ENCODE peak calls at places on chromosomes 7 and 10, in four cellular contexts. L is GM12891, E is K562, A is GM12878. C is an unnamed sample.

GRCh38 chr10:89301721-89302445 is at the start of gene IFIT2:
- DNase-seq in E (peak; percentile 8), A (peak; percentile 66), L (no peak), C (peak; percentile 56)

GRCh38 chr7:44147026-44147881 is 6.1 kb upstream of the MYL7 start:
- DNase-seq in A (no peak), L (no peak), E (peak; percentile 91), C (no peak)

GRCh38 chr7:157096286-157097055 is 42.3 kb upstream of the UBE3C start:
- DNase-seq in L (no peak), E (no peak), A (no peak), C (no peak)

GRCh38 chr10:113457408-113457807 is 95.4 kb upstream of the HABP2 start:
- DNase-seq in L (no peak), E (no peak), A (no peak), C (no peak)

GRCh38 chr7:28419717-28420116 is 7.4 kb downstream of the CREB5 start:
- DNase-seq in A (no peak), E (no peak), L (no peak), C (no peak)

GRCh38 chr10:132163278-132163765 is 23.4 kb upstream of the DPYSL4 start:
- DNase-seq in A (no peak), E (peak; percentile 84), L (peak; percentile 75), C (no peak)

GRCh38 chr10:92727550-92727949 is 37.8 kb downstream of the HHEX start:
- DNase-seq in E (no peak), L (no peak), A (no peak), C (no peak)

GRCh38 chr10:98314577-98315284 is 46.7 kb upstream of the LOXL4 start:
- DNase-seq in L (no peak), E (no peak), A (no peak), C (peak; percentile 25)

GRCh38 chr7:151232272-151233110 is at the start of gene CHPF2:
- DNase-seq in E (peak; percentile 98), L (peak; percentile 98), A (peak; percentile 60), C (peak; percentile 94)

GRCh38 chr10:23065549-23065948 is 29.8 kb upstream of the MSRB2 start:
- DNase-seq in E (no peak), L (no peak), A (no peak), C (no peak)

GRCh38 chr7:139829654-139830130 is 628 bp downstream of the TBXAS1 start:
- DNase-seq in E (no peak), L (no peak), A (no peak), C (no peak)

GRCh38 chr7:91941450-91941849 is 788 bp downstream of the AKAP9 start:
- DNase-seq in L (no peak), A (no peak), E (peak; percentile 30), C (no peak)

GRCh38 chr10:6445671-6446278 is 134.3 kb downstream of the PRKCQ start:
- DNase-seq in E (peak; percentile 54), L (peak; percentile 25), A (no peak), C (peak; percentile 25)

GRCh38 chr10:3460420-3461128 is 288.0 kb upstream of the PITRM1 start:
- DNase-seq in E (no peak), A (no peak), L (no peak), C (no peak)

GRCh38 chr10:986881-987634 is 1.2 kb upstream of the GTPBP4 start:
- DNase-seq in A (no peak), E (no peak), L (no peak), C (no peak)

GRCh38 chr7:47988496-47989386 is 9.3 kb upstream of the HUS1 start:
- DNase-seq in A (no peak), L (no peak), E (no peak), C (no peak)

GRCh38 chr10:110006358-110007170 is 1.2 kb upstream of the ADD3 start:
- DNase-seq in E (no peak), L (no peak), A (no peak), C (no peak)

DNA sequence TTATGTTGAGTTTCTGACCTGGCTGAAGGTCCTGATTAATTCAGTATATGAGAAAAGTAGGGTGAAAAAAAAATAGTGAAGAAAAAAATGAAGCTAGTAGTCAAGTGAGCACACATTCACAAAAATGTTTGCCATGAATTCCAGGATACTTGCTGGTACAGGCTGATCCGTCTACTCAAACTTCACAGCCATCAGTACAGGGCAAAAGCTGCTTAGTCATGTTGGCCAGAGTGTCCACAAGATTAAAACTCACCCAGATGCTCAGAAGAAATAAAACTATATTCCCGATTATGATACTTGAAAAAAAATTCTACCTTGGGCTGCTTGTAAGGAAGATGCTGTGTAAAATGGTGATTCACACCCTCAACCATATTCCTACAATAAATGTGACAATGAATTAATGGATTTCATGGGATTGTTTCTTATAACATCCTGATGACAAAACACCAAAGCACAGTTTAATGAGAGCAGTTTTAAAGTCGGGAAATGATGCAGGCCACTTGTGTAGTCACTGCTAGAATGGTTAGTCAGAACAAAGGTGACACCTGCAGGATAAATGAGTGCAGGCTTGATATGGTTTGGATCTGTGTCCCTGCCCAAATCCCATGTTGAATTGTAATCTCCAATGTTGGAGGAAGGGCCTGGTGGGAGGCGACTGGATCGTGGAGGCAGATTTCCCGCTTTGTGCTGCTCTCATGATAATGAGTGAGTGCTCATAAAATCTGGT is 49.2 kb upstream of the ANKRD1 start:
- DNase-seq in A (no peak), E (no peak), L (no peak), C (no peak)
- TF ChIP-seq SPI1 in A (no peak), E (no peak), L (no peak), C (no peak)

GRCh38 chr7:70849580-70850235 is 282.2 kb upstream of the GALNT17 start:
- DNase-seq in L (no peak), A (no peak), E (no peak), C (no peak)
- TF ChIP-seq POLR2AphosphoS5 in L (no peak), A (no peak), E (no peak), C (no peak)

DNA sequence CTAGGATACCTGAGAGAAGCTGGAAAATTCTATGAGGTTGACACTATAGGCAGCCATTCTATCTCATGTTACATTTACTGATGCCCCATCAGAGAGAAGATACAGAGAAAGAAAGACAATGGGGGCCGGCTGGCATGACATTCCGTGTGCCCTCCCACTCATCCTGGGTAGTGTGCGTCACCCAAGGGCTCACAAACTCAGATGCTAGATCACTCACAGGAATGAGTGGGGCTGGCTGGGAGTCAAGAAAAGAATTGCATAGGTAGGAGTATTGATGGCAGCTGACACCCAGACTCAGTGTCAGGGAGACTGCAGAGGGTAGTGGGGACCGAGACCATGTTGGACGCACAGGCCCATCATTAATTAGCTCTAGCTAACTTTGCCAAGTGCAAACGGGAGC is 1113.5 kb upstream of the AUTS2 start:
- DNase-seq in L (no peak), A (no peak), E (no peak), C (no peak)
- TF ChIP-seq SPI1 in L (no peak), A (no peak), E (no peak), C (no peak)

GRCh38 chr10:72658696-72659400 is 33.0 kb upstream of the MICU1 start:
- DNase-seq in L (no peak), A (no peak), E (no peak), C (no peak)

GRCh38 chr10:72654720-72655119 is 28.8 kb upstream of the MICU1 start:
- DNase-seq in L (no peak), A (no peak), E (no peak), C (no peak)

GRCh38 chr10:72653383-72654096 is 27.7 kb upstream of the MICU1 start:
- DNase-seq in L (no peak), E (no peak), A (no peak), C (no peak)
- TF ChIP-seq POLR2AphosphoS5 in L (no peak), E (no peak), A (no peak), C (no peak)

DNA sequence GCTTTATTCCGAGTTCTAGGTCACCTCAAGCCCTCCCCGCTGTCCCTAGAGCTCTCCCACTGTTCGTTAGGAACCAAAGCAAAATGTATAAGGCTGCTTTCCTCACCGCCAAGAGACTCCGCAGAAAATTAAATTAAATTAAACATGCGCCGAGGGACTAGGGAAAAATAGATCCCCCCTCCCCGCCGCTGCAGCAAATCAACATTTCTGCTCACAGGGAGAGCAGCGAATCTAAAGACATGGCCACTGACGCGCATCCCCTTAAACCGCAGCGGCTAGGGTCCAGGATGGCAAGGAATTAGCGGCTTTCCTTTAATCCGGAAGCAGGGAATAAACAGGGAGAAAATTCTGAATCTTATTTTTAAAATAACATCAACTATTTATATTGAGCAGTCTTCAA is 7.6 kb downstream of the SP8 start:
- DNase-seq in E (no peak), L (no peak), A (no peak), C (no peak)
- TF ChIP-seq SPI1 in E (no peak), L (no peak), A (no peak), C (no peak)

GRCh38 chr10:14413583-14413982 is 82.9 kb upstream of the FRMD4A start:
- DNase-seq in L (no peak), A (no peak), E (no peak), C (no peak)
- TF ChIP-seq POLR2AphosphoS5 in L (no peak), A (no peak), E (no peak), C (no peak)

GRCh38 chr7:96452146-96452545 is 130.2 kb upstream of the SLC25A13 start:
- DNase-seq in E (no peak), L (no peak), A (no peak), C (no peak)

GRCh38 chr7:96449094-96449493 is 127.2 kb upstream of the SLC25A13 start:
- DNase-seq in L (no peak), A (no peak), E (no peak), C (no peak)

GRCh38 chr7:96441551-96442104 is 119.7 kb upstream of the SLC25A13 start:
- DNase-seq in E (no peak), L (no peak), A (no peak), C (no peak)

GRCh38 chr7:96447109-96447645 is 125.3 kb upstream of the SLC25A13 start:
- DNase-seq in A (no peak), E (no peak), L (no peak), C (no peak)
- TF ChIP-seq SPI1 in A (no peak), E (no peak), L (no peak), C (no peak)

DNA sequence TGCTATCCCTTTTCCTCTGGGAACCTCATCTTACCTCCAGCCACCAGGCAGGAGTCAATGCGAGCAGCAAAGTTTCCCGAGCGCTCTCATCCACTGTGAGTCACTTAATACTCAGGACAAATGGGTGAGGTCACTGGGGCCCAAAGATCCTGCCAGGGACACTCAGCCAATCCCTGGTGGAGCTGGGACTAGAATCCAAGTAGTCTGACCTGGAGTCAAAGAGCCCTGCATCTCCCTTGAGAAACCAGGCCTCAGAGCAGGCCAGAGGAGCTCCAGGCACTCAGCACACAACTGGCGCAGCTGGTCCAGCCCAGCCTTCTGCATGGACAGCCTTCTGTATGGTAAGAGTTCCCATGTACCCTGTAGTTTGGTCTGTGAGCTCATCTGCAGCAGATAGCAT is 142.3 kb downstream of the MAPK8 start:
- DNase-seq in E (peak; percentile 11), A (no peak), L (no peak), C (no peak)
- TF ChIP-seq POLR2AphosphoS5 in E (no peak), A (no peak), L (no peak), C (no peak)

C was measured in HL-60.